ENCODE peak calls at places on chromosomes 6 and 20, in seven cellular contexts. G is brain microvascular endothelial cell, W is ascending aorta, U is skeletal muscle cell, P is ovary, H is AG10803, M is AG04450. A is an unnamed sample.
A peak's percentile ranks its signal among the peaks of the same experiment; 100 is the strongest.

GRCh38 chr20:50585678-50586077 is 75.5 kb downstream of the PTPN1 start:
- DNase-seq in G (no peak), W (no peak), U (no peak), P (no peak), H (no peak), M (no peak), A (no peak)

GRCh38 chr6:14464049-14464448 is 346.5 kb downstream of the CD83 start:
- DNase-seq in G (no peak), W (no peak), U (peak; percentile 40), P (no peak), H (peak; percentile 40), M (no peak), A (no peak)

GRCh38 chr6:25061289-25061945 is 125.7 kb upstream of the RIPOR2 start:
- DNase-seq in G (peak; percentile 36), W (no peak), U (no peak), P (no peak), H (peak; percentile 83), M (no peak), A (no peak)

GRCh38 chr6:150788135-150788534 is 77.4 kb upstream of the MTHFD1L start:
- DNase-seq in G (no peak), W (no peak), U (no peak), P (peak; percentile 16), H (no peak), M (no peak), A (no peak)

GRCh38 chr6:53424976-53425718 is 76.4 kb upstream of the ELOVL5 start:
- DNase-seq in G (no peak), W (no peak), U (no peak), P (no peak), H (no peak), M (no peak), A (no peak)

GRCh38 chr6:70388814-70389213 is 24.5 kb upstream of the FAM135A start:
- DNase-seq in G (no peak), W (no peak), U (no peak), P (no peak), H (no peak), M (no peak), A (no peak)

GRCh38 chr20:22916121-22916842 is 118.8 kb upstream of the SSTR4 start:
- DNase-seq in G (no peak), W (no peak), U (no peak), P (no peak), H (no peak), M (no peak), A (no peak)

GRCh38 chr6:150835620-150836019 is 29.9 kb upstream of the MTHFD1L start:
- DNase-seq in G (no peak), W (no peak), U (no peak), P (no peak), H (no peak), M (no peak), A (no peak)

GRCh38 chr20:44196278-44196677 is 9.3 kb upstream of the JPH2 start:
- DNase-seq in G (no peak), W (no peak), U (no peak), P (no peak), H (no peak), M (no peak), A (no peak)

GRCh38 chr6:143743256-143744166 is 65.7 kb downstream of the PHACTR2 start:
- DNase-seq in G (no peak), W (no peak), U (no peak), P (peak; percentile 46), H (peak; percentile 57), M (peak; percentile 21), A (no peak)

GRCh38 chr6:30231067-30231466 is 17.9 kb upstream of the TRIM26 start:
- DNase-seq in G (no peak), W (no peak), U (no peak), P (no peak), H (peak; percentile 25), M (no peak), A (no peak)

GRCh38 chr6:10747251-10747972 is at the start of gene TMEM14B:
- DNase-seq in G (peak; percentile 95), W (peak; percentile 100), U (peak; percentile 85), P (peak; percentile 100), H (peak; percentile 93), M (peak; percentile 87), A (peak; percentile 72)

GRCh38 chr6:13865132-13865531 is 50.8 kb upstream of the MCUR1 start:
- DNase-seq in G (no peak), W (no peak), U (no peak), P (no peak), H (no peak), M (no peak), A (no peak)

GRCh38 chr6:83065511-83066192 is at the start of gene UBE3D:
- DNase-seq in G (peak; percentile 66), W (peak; percentile 93), U (peak; percentile 39), P (peak; percentile 87), H (peak; percentile 74), M (peak; percentile 61), A (peak; percentile 25)

GRCh38 chr6:22601941-22602340 is 32.6 kb downstream of the HDGFL1 start:
- DNase-seq in G (no peak), W (no peak), U (no peak), P (no peak), H (no peak), M (no peak), A (no peak)

GRCh38 chr6:139250296-139251274 is 41.2 kb downstream of the TXLNB start:
- DNase-seq in G (peak; percentile 60), W (no peak), U (no peak), P (peak; percentile 66), H (peak; percentile 43), M (no peak), A (peak; percentile 17)

GRCh38 chr6:36301781-36302180 is 31.9 kb downstream of the PNPLA1 start:
- DNase-seq in G (no peak), W (no peak), U (no peak), P (no peak), H (no peak), M (no peak), A (no peak)

GRCh38 chr20:33132858-33133615 is 34.9 kb upstream of the BPIFA2 start:
- DNase-seq in G (no peak), W (no peak), U (no peak), P (no peak), H (peak; percentile 75), M (no peak), A (no peak)

GRCh38 chr6:41784581-41785171 is 2.8 kb upstream of the TOMM6 start:
- DNase-seq in G (no peak), W (no peak), U (no peak), P (no peak), H (no peak), M (no peak), A (no peak)

GRCh38 chr6:75932067-75932466 is 140.4 kb downstream of the IMPG1 start:
- DNase-seq in G (peak; percentile 35), W (no peak), U (no peak), P (no peak), H (no peak), M (no peak), A (no peak)
- H3K4me3 ChIP-seq in G (no peak overlapping the region), W (no peak overlapping the region), U (no peak overlapping the region), P (no peak overlapping the region), H (no peak overlapping the region), M (no peak overlapping the region), A (no peak overlapping the region)

GRCh38 chr6:392441-393390 is 1.2 kb downstream of the IRF4 start:
- DNase-seq in G (no peak), W (no peak), U (no peak), P (no peak), H (no peak), M (no peak), A (no peak)

GRCh38 chr6:389622-390021 is 1.9 kb upstream of the IRF4 start:
- DNase-seq in G (no peak), W (no peak), U (no peak), P (no peak), H (no peak), M (no peak), A (no peak)

GRCh38 chr6:389143-389542 is 2.4 kb upstream of the IRF4 start:
- DNase-seq in G (no peak), W (no peak), U (no peak), P (no peak), H (no peak), M (no peak), A (no peak)

GRCh38 chr6:391559-392440 is at the start of gene IRF4:
- DNase-seq in G (no peak), W (no peak), U (no peak), P (no peak), H (no peak), M (no peak), A (no peak)

DNA sequence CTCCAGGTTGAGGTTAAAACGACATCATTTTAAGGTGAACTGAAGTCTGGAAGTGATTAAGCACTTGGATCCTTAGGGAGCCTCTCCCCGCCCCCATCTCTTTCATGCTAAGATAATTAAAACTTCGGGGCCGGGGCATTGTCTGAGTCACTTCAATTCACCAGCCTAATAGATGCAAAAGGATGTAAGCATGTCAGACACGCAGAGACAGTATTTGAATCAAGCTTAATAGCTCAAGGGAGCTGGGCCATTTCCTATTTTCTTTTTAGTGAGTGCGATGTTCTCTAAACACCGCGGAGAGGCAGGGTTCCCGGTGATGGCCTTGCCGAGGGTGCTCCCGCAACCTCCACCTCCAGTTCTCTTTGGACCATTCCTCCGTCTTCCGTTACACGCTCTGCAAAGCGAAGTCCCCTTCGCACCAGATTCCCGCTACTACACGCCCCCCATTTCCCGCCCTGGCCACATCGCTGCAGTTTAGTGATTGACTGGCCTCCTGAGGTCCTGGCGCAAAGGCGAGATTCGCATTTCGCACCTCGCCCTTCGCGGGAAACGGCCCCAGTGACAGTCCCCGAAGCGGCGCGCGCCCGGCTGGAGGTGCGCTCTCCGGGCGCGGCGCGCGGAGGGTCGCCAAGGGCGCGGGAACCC is 516 bp upstream of the IRF4 start:
- DNase-seq in G (no peak), W (no peak), U (no peak), P (no peak), H (no peak), M (no peak), A (no peak)
- H3K4me3 ChIP-seq in G (peak overlapping the region; percentile 17), W (peak overlapping the region; percentile 59), U (peak overlapping the region; percentile 38), P (no peak overlapping the region), H (no peak overlapping the region), M (no peak overlapping the region), A (no peak overlapping the region)

GRCh38 chr20:10658051-10658823 is 15.6 kb downstream of the JAG1 start:
- DNase-seq in G (no peak), W (peak; percentile 71), U (no peak), P (no peak), H (no peak), M (no peak), A (no peak)
- H3K4me3 ChIP-seq in G (no peak overlapping the region), W (peak overlapping the region; percentile 5), U (no peak overlapping the region), P (no peak overlapping the region), H (no peak overlapping the region), M (no peak overlapping the region), A (no peak overlapping the region)

GRCh38 chr6:105178636-105179035 is 1.2 kb downstream of the POPDC3 start:
- DNase-seq in G (no peak), W (no peak), U (no peak), P (no peak), H (no peak), M (no peak), A (no peak)
- H3K4me3 ChIP-seq in G (peak overlapping the region; percentile 71), W (no peak overlapping the region), U (peak overlapping the region; percentile 63), P (no peak overlapping the region), H (peak overlapping the region; percentile 77), M (peak overlapping the region; percentile 73), A (peak overlapping the region; percentile 64)